ENCODE peak calls at places on chromosomes 7 and 10, in four cellular contexts. F, L, I and V are unnamed samples.

GRCh38 chr10:77359287-77359691 is 278.3 kb downstream of the KCNMA1 start:
- DNase-seq in L (no peak), I (no peak), F (no peak), V (no peak)

GRCh38 chr7:18153183-18153748 is 125.6 kb upstream of the PRPS1L1 start:
- DNase-seq in I (no peak), L (no peak), F (no peak), V (no peak)

GRCh38 chr10:70178139-70178725 is 7.9 kb upstream of the SAR1A start:
- DNase-seq in I (no peak), L (no peak), F (no peak), V (no peak)

GRCh38 chr10:117360994-117361667 is 14.1 kb downstream of the PDZD8 start:
- DNase-seq in L (no peak), F (no peak), I (no peak), V (no peak)

GRCh38 chr10:25565570-25565969 is 368.5 kb upstream of the MYO3A start:
- DNase-seq in L (no peak), I (no peak), F (no peak), V (no peak)

GRCh38 chr7:115997221-115997620 is 33.3 kb downstream of the TFEC start:
- DNase-seq in L (no peak), F (no peak), I (no peak), V (no peak)

GRCh38 chr7:43550427-43550826 is 32.5 kb upstream of the STK17A start:
- DNase-seq in I (no peak), F (no peak), L (no peak), V (no peak)

GRCh38 chr10:1715821-1716220 is 21.5 kb downstream of the ADARB2 start:
- DNase-seq in F (no peak), I (no peak), L (no peak), V (no peak)

GRCh38 chr10:17009228-17009700 is 120.3 kb downstream of the CUBN start:
- DNase-seq in I (no peak), L (no peak), F (no peak), V (no peak)

GRCh38 chr10:58189269-58189668 is 78.4 kb downstream of the IPMK start:
- DNase-seq in I (no peak), L (no peak), F (no peak), V (no peak)

GRCh38 chr7:30681262-30682130 is 760 bp downstream of the CRHR2 start:
- DNase-seq in L (no peak), F (no peak), I (no peak), V (no peak)

GRCh38 chr7:51344406-51344805 is 27.8 kb upstream of the COBL start:
- DNase-seq in I (no peak), F (no peak), L (no peak), V (no peak)

GRCh38 chr7:157650801-157651200 is 314.0 kb downstream of the DNAJB6 start:
- DNase-seq in L (no peak), I (peak), F (no peak), V (peak)

GRCh38 chr7:25091129-25091528 is 33.9 kb downstream of the CYCS start:
- DNase-seq in I (no peak), L (no peak), F (no peak), V (no peak)

GRCh38 chr7:24756989-24757798 is at the start of gene GSDME:
- DNase-seq in F (peak), L (no peak), I (peak), V (peak)

GRCh38 chr10:34423607-34424325 is 391.3 kb downstream of the PARD3 start:
- DNase-seq in F (no peak), I (no peak), L (no peak), V (no peak)

GRCh38 chr10:15367296-15367830 is 3.7 kb downstream of the FAM171A1 start:
- DNase-seq in L (no peak), I (no peak), F (no peak), V (no peak)

GRCh38 chr7:27442446-27442845 is 199.8 kb downstream of the EVX1 start:
- DNase-seq in F (no peak), I (no peak), L (no peak), V (no peak)

GRCh38 chr7:1290262-1291039 is 57.8 kb downstream of the UNCX start:
- DNase-seq in L (no peak), F (peak), I (no peak), V (peak)

GRCh38 chr10:86169506-86170254 is 196.9 kb downstream of the GRID1 start:
- DNase-seq in I (peak), F (no peak), L (no peak), V (peak)

GRCh38 chr7:155653773-155654172 is 9.3 kb downstream of the RBM33 start:
- DNase-seq in F (no peak), I (no peak), L (no peak), V (no peak)

GRCh38 chr7:96658011-96658391 is 51.6 kb downstream of the SEM1 start:
- DNase-seq in L (no peak), F (no peak), I (no peak), V (no peak)

GRCh38 chr7:101128040-101128834 is 1.3 kb downstream of the SERPINE1 start:
- DNase-seq in L (no peak), F (no peak), I (no peak), V (no peak)

GRCh38 chr7:44622342-44623151 is 16.1 kb downstream of the OGDH start:
- DNase-seq in I (no peak), L (no peak), F (no peak), V (no peak)

GRCh38 chr7:14891289-14891688 is 11.3 kb downstream of the DGKB start:
- DNase-seq in F (no peak), I (no peak), L (no peak), V (no peak)

GRCh38 chr10:65033957-65034356 is 1512.8 kb downstream of the REEP3 start:
- DNase-seq in F (peak), L (no peak), I (no peak), V (no peak)

GRCh38 chr7:22864301-22864700 is 41.7 kb upstream of the TOMM7 start:
- DNase-seq in I (no peak), F (no peak), L (no peak), V (no peak)

GRCh38 chr7:106219170-106219569 is 65.6 kb downstream of the NAMPT start:
- DNase-seq in I (no peak), L (no peak), F (no peak), V (no peak)

GRCh38 chr7:45625714-45626440 is 51.7 kb downstream of the ADCY1 start:
- DNase-seq in I (no peak), F (no peak), L (no peak), V (no peak)

GRCh38 chr7:100680589-100681271 is 7.2 kb downstream of the GNB2 start:
- DNase-seq in L (no peak), F (peak), I (peak), V (peak)

GRCh38 chr7:56048245-56048644 is 3.0 kb downstream of the PSPH start:
- DNase-seq in L (no peak), I (no peak), F (no peak), V (no peak)

GRCh38 chr7:55903985-55904759 is 16.9 kb downstream of the ZNF713 start:
- DNase-seq in L (no peak), F (no peak), I (no peak), V (no peak)

GRCh38 chr7:100968031-100968430 is 1.3 kb upstream of the MUC12 start:
- DNase-seq in I (no peak), F (no peak), L (no peak), V (no peak)

GRCh38 chr10:32948451-32948850 is 9.6 kb downstream of the ITGB1 start:
- DNase-seq in I (no peak), L (no peak), F (no peak), V (no peak)

GRCh38 chr10:33066558-33067236 is 108.7 kb upstream of the ITGB1 start:
- DNase-seq in L (no peak), F (no peak), I (no peak), V (no peak)